ENCODE peak calls at places on chromosomes 5 and 9, in four cellular contexts. E, K, I and B are unnamed samples.

GRCh38 chr5:156920861-156921431 is 42.1 kb downstream of the TIMD4 start:
- DNase-seq in E (no peak), K (no peak), I (no peak), B (no peak)

GRCh38 chr5:39194466-39195136 is 24.8 kb downstream of the FYB1 start:
- DNase-seq in E (no peak), K (peak), I (no peak), B (no peak)

GRCh38 chr9:128372188-128372641 is 1.0 kb downstream of the URM1 start:
- DNase-seq in E (no peak), K (no peak), I (no peak), B (no peak)

GRCh38 chr9:33350310-33350709 is 52.1 kb downstream of the AQP7 start:
- DNase-seq in E (no peak), K (peak), I (no peak), B (no peak)

GRCh38 chr9:1025131-1025530 is 25.0 kb upstream of the DMRT2 start:
- DNase-seq in E (no peak), K (no peak), I (no peak), B (no peak)

GRCh38 chr5:83844320-83845068 is 123.8 kb upstream of the HAPLN1 start:
- DNase-seq in E (peak), K (peak), I (no peak), B (no peak)

GRCh38 chr5:14463629-14464028 is 118.0 kb upstream of the OTULINL start:
- DNase-seq in E (no peak), K (peak), I (no peak), B (no peak)

GRCh38 chr5:59380350-59380951 is 513.1 kb downstream of the PDE4D start:
- DNase-seq in E (peak), K (peak), I (no peak), B (no peak)

GRCh38 chr9:94655739-94656138 is 16.4 kb upstream of the FBP1 start:
- DNase-seq in E (no peak), K (no peak), I (no peak), B (no peak)

GRCh38 chr5:75335952-75336624 is 932 bp upstream of the HMGCR start:
- DNase-seq in E (peak), K (peak), I (no peak), B (no peak)

GRCh38 chr5:153813871-153814270 is 224.8 kb downstream of the FAM114A2 start:
- DNase-seq in E (no peak), K (no peak), I (no peak), B (no peak)

GRCh38 chr9:23821400-23822181 is 4.4 kb downstream of the ELAVL2 start:
- DNase-seq in E (no peak), K (no peak), I (no peak), B (peak)

GRCh38 chr5:157926171-157926671 is 67.3 kb upstream of the CLINT1 start:
- DNase-seq in E (no peak), K (no peak), I (no peak), B (no peak)

GRCh38 chr9:90296539-90296938 is 346.1 kb downstream of the DIRAS2 start:
- DNase-seq in E (no peak), K (no peak), I (no peak), B (no peak)

GRCh38 chr5:110106750-110107149 is 417.0 kb downstream of the MAN2A1 start:
- DNase-seq in E (no peak), K (no peak), I (no peak), B (no peak)

GRCh38 chr9:135278586-135278985 is 191.1 kb downstream of the OLFM1 start:
- DNase-seq in E (no peak), K (no peak), I (no peak), B (no peak)

GRCh38 chr9:136820947-136821332 is 13.2 kb downstream of the RABL6 start:
- DNase-seq in E (no peak), K (peak), I (no peak), B (no peak)

GRCh38 chr5:163506726-163507125 is 1.3 kb downstream of the MAT2B start:
- DNase-seq in E (no peak), K (peak), I (no peak), B (no peak)

GRCh38 chr5:2675548-2675947 is 75.9 kb downstream of the IRX2 start:
- DNase-seq in E (peak), K (no peak), I (no peak), B (no peak)

GRCh38 chr5:68534131-68534940 is 318.8 kb downstream of the PIK3R1 start:
- DNase-seq in E (no peak), K (peak), I (no peak), B (no peak)

GRCh38 chr9:117548556-117548955 is 133.7 kb upstream of the ASTN2 start:
- DNase-seq in E (no peak), K (no peak), I (no peak), B (no peak)

GRCh38 chr5:77855369-77855768 is 79.2 kb upstream of the TBCA start:
- DNase-seq in E (no peak), K (no peak), I (no peak), B (no peak)

GRCh38 chr5:158203256-158203655 is 344.3 kb upstream of the CLINT1 start:
- DNase-seq in E (no peak), K (no peak), I (no peak), B (no peak)

GRCh38 chr9:114499528-114499927 is 5.7 kb downstream of the WHRN start:
- DNase-seq in E (no peak), K (no peak), I (no peak), B (no peak)

GRCh38 chr5:53378590-53379247 is 101.7 kb upstream of the FST start:
- DNase-seq in E (no peak), K (peak), I (no peak), B (no peak)

GRCh38 chr5:142816577-142816976 is 46.4 kb downstream of the ARHGAP26 start:
- DNase-seq in E (peak), K (peak), I (no peak), B (no peak)

GRCh38 chr5:53482717-53483638 is 2.5 kb downstream of the FST start:
- DNase-seq in E (peak), K (peak), I (no peak), B (no peak)

GRCh38 chr5:150587830-150588494 is 52.5 kb upstream of the SYNPO start:
- DNase-seq in E (no peak), K (peak), I (no peak), B (no peak)